ENCODE peak calls at places on chromosomes 11 and 22, in eight cellular contexts. R, U, H, X, M, Z, N and G are unnamed samples.

GRCh38 chr11:47577460-47578041 is 1.2 kb downstream of the KBTBD4 start:
- DNase-seq in R (no peak), U (no peak), H (no peak), X (no peak), M (no peak), Z (no peak), N (peak; percentile 27), G (no peak)

GRCh38 chr11:313787-314547 is at the start of gene IFITM1:
- DNase-seq in R (peak; percentile 69), U (no peak), H (no peak), X (no peak), M (peak; percentile 72), Z (no peak), N (peak; percentile 37), G (no peak)

GRCh38 chr11:8917157-8917820 is 6.3 kb downstream of the AKIP1 start:
- DNase-seq in R (no peak), U (no peak), H (no peak), X (no peak), M (no peak), Z (no peak), N (no peak), G (peak; percentile 83)

GRCh38 chr22:39183991-39184585 is 31.6 kb upstream of the CBX7 start:
- DNase-seq in R (no peak), U (no peak), H (no peak), X (peak; percentile 80), M (no peak), Z (no peak), N (no peak), G (no peak)

GRCh38 chr11:14446701-14447169 is 52.9 kb downstream of the COPB1 start:
- DNase-seq in R (no peak), U (no peak), H (no peak), X (no peak), M (no peak), Z (no peak), N (no peak), G (peak; percentile 15)

GRCh38 chr11:70779433-70780245 is 381.3 kb downstream of the CTTN start:
- DNase-seq in R (no peak), U (no peak), H (no peak), X (no peak), M (no peak), Z (no peak), N (no peak), G (no peak)

GRCh38 chr11:117097567-117098268 is 510 bp downstream of the SIK3 start:
- DNase-seq in R (peak; percentile 31), U (no peak), H (no peak), X (peak; percentile 81), M (peak; percentile 32), Z (peak; percentile 42), N (peak; percentile 61), G (peak; percentile 39)

GRCh38 chr11:47271961-47272661 is 2.2 kb downstream of the MADD start:
- DNase-seq in R (no peak), U (no peak), H (no peak), X (no peak), M (no peak), Z (peak; percentile 50), N (peak; percentile 39), G (no peak)

GRCh38 chr11:28010001-28010400 is 98.0 kb downstream of the KIF18A start:
- DNase-seq in R (no peak), U (no peak), H (no peak), X (no peak), M (no peak), Z (no peak), N (no peak), G (no peak)